ENCODE peak calls at places on chromosomes 4 and X, in four cellular contexts. T is fibroblast of gingiva, H is Right ventricle myocardium superior, I is Right ventricle myocardium inferior. Q is an unnamed sample.

GRCh38 chr4:6250235-6250983 is 19.2 kb upstream of the WFS1 start:
- DNase-seq in T (peak), H (no peak), I (no peak), Q (no peak)

GRCh38 chrX:115023811-115024210 is 6.4 kb upstream of the IL13RA2 start:
- DNase-seq in I (no peak), H (no peak), T (no peak), Q (no peak)

GRCh38 chr4:17544205-17544604 is 29.2 kb downstream of the CLRN2 start:
- DNase-seq in H (no peak), I (no peak), T (peak), Q (no peak)

GRCh38 chrX:153549231-153549630 is 31.8 kb downstream of the ATP2B3 start:
- DNase-seq in H (no peak), T (no peak), I (no peak), Q (no peak)

GRCh38 chrX:10104958-10105658 is 51.7 kb upstream of the CLCN4 start:
- DNase-seq in I (no peak), H (no peak), T (peak), Q (no peak)

GRCh38 chr4:91280551-91281290 is 1023.0 kb upstream of the GRID2 start:
- DNase-seq in T (no peak), I (no peak), H (no peak), Q (no peak)

GRCh38 chrX:154430916-154431315 is 2.4 kb downstream of the ATP6AP1 start:
- DNase-seq in T (no peak), H (no peak), I (no peak), Q (no peak)

GRCh38 chrX:119453202-119453601 is 15.0 kb upstream of the SLC25A5 start:
- DNase-seq in I (no peak), H (no peak), T (no peak), Q (no peak)

GRCh38 chrX:43467608-43468234 is 188.4 kb upstream of the MAOA start:
- DNase-seq in H (no peak), I (no peak), T (no peak), Q (no peak)

GRCh38 chr4:152485726-152486276 is 50.1 kb downstream of the FBXW7 start:
- DNase-seq in I (no peak), T (peak), H (no peak), Q (no peak)

GRCh38 chr4:145679991-145680455 is at the start of gene C4orf51:
- DNase-seq in T (peak), I (no peak), H (no peak), Q (no peak)

GRCh38 chrX:33298622-33299021 is 87.3 kb upstream of the DMD start:
- DNase-seq in I (no peak), T (no peak), H (no peak), Q (no peak)

Q was measured in right lobe of liver.